ENCODE peak calls at places on chromosomes 13 and 19, in eight cellular contexts. W, L, I, U, M, C, Y and G are unnamed samples.
A peak's percentile ranks its signal among the peaks of the same experiment; 100 is the strongest.

GRCh38 chr13:51093574-51093973 is 17.5 kb downstream of the C13orf42 start:
- DNase-seq in W (no peak), L (no peak), I (no peak), U (no peak), M (no peak), C (no peak), Y (no peak), G (no peak)

GRCh38 chr13:39779337-39780270 is 124.1 kb downstream of the COG6 start:
- DNase-seq in W (no peak), L (no peak), I (no peak), U (no peak), M (no peak), C (no peak), Y (no peak), G (no peak)

GRCh38 chr13:19680751-19681150 is 47.3 kb downstream of the MPHOSPH8 start:
- DNase-seq in W (no peak), L (no peak), I (no peak), U (no peak), M (no peak), C (no peak), Y (no peak), G (no peak)

GRCh38 chr19:2547721-2548120 is 71.8 kb downstream of the GADD45B start:
- DNase-seq in W (no peak), L (no peak), I (no peak), U (no peak), M (no peak), C (no peak), Y (no peak), G (no peak)

GRCh38 chr19:4970558-4971423 is 1.9 kb downstream of the KDM4B start:
- DNase-seq in W (no peak), L (no peak), I (no peak), U (no peak), M (no peak), C (peak; percentile 41), Y (peak; percentile 46), G (no peak)

GRCh38 chr13:91946498-91947070 is 548.2 kb downstream of the GPC5 start:
- DNase-seq in W (no peak), L (no peak), I (no peak), U (no peak), M (no peak), C (no peak), Y (no peak), G (no peak)

GRCh38 chr13:109315481-109315880 is 470.9 kb downstream of the IRS2 start:
- DNase-seq in W (no peak), L (no peak), I (no peak), U (no peak), M (no peak), C (no peak), Y (no peak), G (no peak)

GRCh38 chr19:7528192-7528519 is 5.7 kb downstream of the MCOLN1 start:
- DNase-seq in W (no peak), L (no peak), I (no peak), U (no peak), M (no peak), C (no peak), Y (no peak), G (no peak)

GRCh38 chr19:15286688-15287355 is 45.5 kb downstream of the BRD4 start:
- DNase-seq in W (no peak), L (no peak), I (no peak), U (no peak), M (no peak), C (no peak), Y (no peak), G (no peak)

GRCh38 chr19:38543807-38544568 is 73.8 kb downstream of the MAP4K1 start:
- DNase-seq in W (peak; percentile 63), L (peak; percentile 55), I (peak; percentile 58), U (peak; percentile 82), M (no peak), C (peak; percentile 61), Y (peak; percentile 42), G (no peak)

GRCh38 chr13:91729859-91730258 is 331.4 kb downstream of the GPC5 start:
- DNase-seq in W (no peak), L (no peak), I (no peak), U (no peak), M (no peak), C (no peak), Y (no peak), G (no peak)

GRCh38 chr19:23916991-23917390 is 2.3 kb downstream of the ZNF726 start:
- DNase-seq in W (no peak), L (no peak), I (no peak), U (no peak), M (no peak), C (no peak), Y (no peak), G (no peak)

GRCh38 chr19:43765109-43765876 is 10.5 kb upstream of the SMG9 start:
- DNase-seq in W (peak; percentile 90), L (no peak), I (no peak), U (peak; percentile 86), M (no peak), C (no peak), Y (peak; percentile 75), G (no peak)

GRCh38 chr19:15243236-15243957 is 11.1 kb upstream of the EPHX3 start:
- DNase-seq in W (no peak), L (no peak), I (no peak), U (no peak), M (no peak), C (no peak), Y (no peak), G (no peak)

GRCh38 chr13:33236021-33236420 is 49.5 kb downstream of the STARD13 start:
- DNase-seq in W (no peak), L (no peak), I (no peak), U (no peak), M (no peak), C (no peak), Y (no peak), G (no peak)

GRCh38 chr19:29687897-29688728 is 22.9 kb downstream of the PLEKHF1 start:
- DNase-seq in W (peak; percentile 66), L (no peak), I (no peak), U (no peak), M (no peak), C (no peak), Y (no peak), G (no peak)

GRCh38 chr13:41694902-41695301 is 237.6 kb downstream of the RGCC start:
- DNase-seq in W (peak; percentile 91), L (no peak), I (no peak), U (peak; percentile 78), M (no peak), C (peak; percentile 28), Y (peak; percentile 25), G (no peak)

GRCh38 chr13:20121154-20121515 is 39.7 kb downstream of the GJA3 start:
- DNase-seq in W (no peak), L (no peak), I (no peak), U (no peak), M (no peak), C (no peak), Y (no peak), G (no peak)

GRCh38 chr19:10193666-10194499 is 870 bp downstream of the DNMT1 start:
- DNase-seq in W (no peak), L (no peak), I (peak; percentile 47), U (no peak), M (no peak), C (no peak), Y (peak; percentile 10), G (no peak)

GRCh38 chr19:18951721-18952281 is 10.8 kb upstream of the HOMER3 start:
- DNase-seq in W (no peak), L (no peak), I (no peak), U (no peak), M (no peak), C (no peak), Y (no peak), G (no peak)

GRCh38 chr19:18254546-18255500 is 19.4 kb downstream of the IQCN start:
- DNase-seq in W (no peak), L (no peak), I (peak; percentile 59), U (no peak), M (no peak), C (peak; percentile 40), Y (peak; percentile 76), G (no peak)

GRCh38 chr13:113862766-113863510 is 938 bp downstream of the GAS6 start:
- DNase-seq in W (no peak), L (no peak), I (peak; percentile 55), U (peak; percentile 82), M (peak; percentile 63), C (peak; percentile 57), Y (peak; percentile 76), G (peak; percentile 15)
- TF ChIP-seq CTCF in W (no peak), L (peak; percentile 3), I (no peak), U (no peak), M (no peak), C (no peak), Y (no peak), G (no peak)

GRCh38 chr13:28754698-28755545 is 36.2 kb upstream of the SLC46A3 start:
- DNase-seq in W (no peak), L (no peak), I (peak; percentile 60), U (no peak), M (no peak), C (no peak), Y (no peak), G (no peak)
- TF ChIP-seq CTCF in W (peak; percentile 18), L (peak; percentile 13), I (no peak), U (no peak), M (no peak), C (no peak), Y (no peak), G (no peak)

DNA sequence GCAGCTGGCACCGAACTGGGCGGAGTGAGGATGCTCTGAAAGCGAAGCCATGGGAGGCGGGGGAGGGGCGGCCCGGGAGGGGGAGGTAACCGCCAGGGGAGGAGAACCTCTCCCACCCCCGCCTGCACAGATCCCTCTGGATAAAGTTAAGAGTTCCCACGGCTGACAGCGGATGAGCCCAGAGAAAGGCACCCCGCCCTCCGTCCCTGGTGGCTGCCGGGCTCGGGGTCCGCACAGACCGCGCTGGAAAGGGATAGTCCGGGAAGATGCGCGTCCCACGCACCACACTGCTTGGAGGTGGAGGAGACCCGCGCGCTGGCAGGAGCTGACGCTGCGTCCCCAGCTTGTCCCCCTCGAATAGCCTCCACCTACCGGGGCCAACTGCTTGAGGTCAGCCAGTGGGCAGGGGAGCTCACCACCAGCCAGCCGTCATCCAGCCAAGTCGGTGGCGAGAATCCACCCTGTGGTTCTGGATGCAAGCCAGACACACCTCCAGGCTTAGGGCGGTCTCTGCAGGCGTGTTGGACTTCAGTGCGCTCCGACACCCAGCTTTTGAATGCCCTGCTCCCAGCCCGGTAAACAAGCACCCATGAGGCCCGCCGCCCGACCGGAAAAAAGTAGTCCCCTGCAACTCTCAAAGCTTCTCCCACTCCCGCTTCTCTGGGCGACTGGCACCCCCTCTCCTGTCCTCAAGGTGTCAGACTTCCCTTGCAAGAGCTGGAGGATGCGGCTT is at the start of gene TRPC4:
- DNase-seq in W (peak; percentile 62), L (peak; percentile 27), I (peak; percentile 76), U (peak; percentile 81), M (no peak), C (peak; percentile 41), Y (peak; percentile 20), G (no peak)
- TF ChIP-seq CTCF in W (peak; percentile 80), L (peak; percentile 40), I (peak; percentile 54), U (peak; percentile 43), M (peak; percentile 27), C (peak; percentile 32), Y (peak; percentile 30), G (no peak)

DNA sequence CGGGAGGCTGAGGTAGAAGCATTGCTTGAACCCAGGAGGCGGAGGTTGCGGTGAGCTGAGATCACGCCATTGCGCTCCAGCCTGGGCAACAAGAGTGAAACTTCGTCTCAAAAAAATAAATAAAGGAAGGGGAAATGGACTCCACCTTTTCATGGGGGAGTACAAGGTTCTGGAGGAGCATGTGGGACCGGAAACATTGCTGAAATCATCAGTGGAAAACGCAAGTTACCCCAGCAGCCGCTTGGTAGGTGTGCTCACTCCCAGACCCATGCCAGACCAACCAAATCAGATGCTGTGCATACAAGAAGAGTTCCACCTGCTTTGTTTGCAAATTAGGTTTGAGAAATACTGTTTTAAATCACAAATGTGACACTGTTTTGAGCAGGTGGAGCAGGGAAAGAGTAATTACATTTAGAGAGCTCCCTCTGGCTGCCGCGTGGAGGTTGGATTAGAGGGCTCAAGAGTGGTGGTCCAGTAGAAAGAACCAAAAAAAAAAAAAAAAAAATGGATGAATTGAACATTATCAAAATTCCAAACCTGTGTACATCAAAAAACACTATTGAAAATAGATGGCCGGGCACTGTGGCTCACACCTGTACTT is 4.9 kb downstream of the ERICH4 start:
- DNase-seq in W (no peak), L (no peak), I (no peak), U (no peak), M (no peak), C (no peak), Y (no peak), G (no peak)
- TF ChIP-seq CTCF in W (no peak), L (peak; percentile 12), I (no peak), U (no peak), M (no peak), C (no peak), Y (no peak), G (no peak)